ENCODE peak calls at places on chromosomes 7 and 10, in ten cellular contexts. D is AG04449; G is IMR-90; N is CD4-positive, alpha-beta T cell; V is fibroblast of the aortic adventitia; Q is brain microvascular endothelial cell; H is GM23338; S is HL-60; A is upper lobe of left lung; K is esophagus squamous epithelium. Y is an unnamed sample.

GRCh38 chr7:95996886-95997285 is 224.5 kb downstream of the DYNC1I1 start:
- DNase-seq in D (no peak), G (no peak), N (no peak), V (no peak), Q (no peak), H (no peak), S (no peak), A (no peak), K (no peak), Y (no peak)

GRCh38 chr7:1021366-1021765 is 23.0 kb upstream of the GPR146 start:
- DNase-seq in D (no peak), G (no peak), N (no peak), V (no peak), Q (no peak), H (no peak), S (no peak), A (no peak), K (no peak), Y (no peak)

GRCh38 chr10:68446179-68446578 is 25.6 kb downstream of the DNA2 start:
- DNase-seq in D (no peak), G (no peak), N (no peak), V (no peak), Q (no peak), H (no peak), S (no peak), A (no peak), K (no peak), Y (no peak)

GRCh38 chr7:70997275-70997674 is 134.7 kb upstream of the GALNT17 start:
- DNase-seq in D (no peak), G (no peak), N (no peak), V (no peak), Q (no peak), H (no peak), S (no peak), A (no peak), K (no peak), Y (no peak)

GRCh38 chr7:49927581-49927980 is 154.1 kb downstream of the VWC2 start:
- DNase-seq in D (no peak), G (no peak), N (no peak), V (no peak), Q (no peak), H (no peak), S (no peak), A (no peak), K (no peak), Y (no peak)

GRCh38 chr7:2627258-2628136 is 4.3 kb upstream of the TTYH3 start:
- DNase-seq in D (no peak), G (no peak), N (no peak), V (no peak), Q (no peak), H (no peak), S (no peak), A (peak; percentile 2), K (no peak), Y (no peak)

GRCh38 chr7:266851-267840 is 22.8 kb upstream of the FOXL3 start:
- DNase-seq in D (no peak), G (no peak), N (no peak), V (no peak), Q (no peak), H (peak; percentile 71), S (no peak), A (peak; percentile 86), K (no peak), Y (no peak)

GRCh38 chr7:45649560-45650346 is 75.6 kb downstream of the ADCY1 start:
- DNase-seq in D (no peak), G (no peak), N (no peak), V (no peak), Q (no peak), H (no peak), S (no peak), A (no peak), K (no peak), Y (no peak)

GRCh38 chr10:29736325-29737208 is 101.8 kb upstream of the SVIL start:
- DNase-seq in D (no peak), G (peak; percentile 55), N (peak; percentile 11), V (peak; percentile 56), Q (peak; percentile 27), H (peak; percentile 72), S (peak; percentile 17), A (peak; percentile 95), K (no peak), Y (peak; percentile 73)

GRCh38 chr7:7867835-7868234 is 100.8 kb upstream of the GLCCI1 start:
- DNase-seq in D (no peak), G (no peak), N (no peak), V (no peak), Q (no peak), H (no peak), S (peak; percentile 52), A (no peak), K (no peak), Y (no peak)

GRCh38 chr10:14396441-14397048 is 65.8 kb upstream of the FRMD4A start:
- DNase-seq in D (no peak), G (no peak), N (no peak), V (peak; percentile 71), Q (peak; percentile 62), H (peak; percentile 50), S (no peak), A (no peak), K (no peak), Y (no peak)

GRCh38 chr7:16466087-16466472 is 542 bp upstream of the SOSTDC1 start:
- DNase-seq in D (no peak), G (no peak), N (no peak), V (no peak), Q (no peak), H (no peak), S (no peak), A (no peak), K (no peak), Y (no peak)
- TF ChIP-seq CTCF in D (no peak), G (no peak), N (no peak), V (no peak), Q (no peak), H (no peak), S (no peak), A (no peak), K (no peak), Y (no peak)

DNA sequence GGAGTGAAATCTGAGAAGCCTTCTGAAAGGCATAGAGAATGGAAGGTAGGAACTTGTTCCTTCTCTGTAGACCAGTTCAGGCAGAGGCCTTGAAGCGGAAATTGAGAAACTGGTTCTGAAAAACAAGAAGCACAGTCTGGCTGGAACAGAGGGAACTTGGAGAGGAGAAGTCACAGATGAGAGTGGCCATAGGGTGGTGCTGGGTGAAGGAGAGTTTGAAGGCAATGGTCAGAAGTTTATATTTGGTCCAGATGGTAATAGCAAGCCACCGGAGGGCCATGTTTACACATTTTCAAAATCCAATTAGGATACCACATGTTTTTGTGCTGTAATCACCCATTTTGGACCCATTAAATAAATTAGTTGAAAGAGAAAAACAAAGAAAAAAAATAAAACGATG is 692.5 kb downstream of the INHBA start:
- DNase-seq in D (no peak), G (peak; percentile 10), N (no peak), V (peak; percentile 49), Q (no peak), H (no peak), S (peak; percentile 70), A (no peak), K (no peak), Y (no peak)
- TF ChIP-seq CTCF in D (no peak), G (no peak), N (no peak), V (peak; percentile 20), Q (peak; percentile 5), H (no peak), S (no peak), A (no peak), K (no peak), Y (no peak)

GRCh38 chr7:131581241-131582157 is 25.1 kb upstream of the PODXL start:
- DNase-seq in D (no peak), G (no peak), N (no peak), V (no peak), Q (no peak), H (peak; percentile 47), S (no peak), A (peak; percentile 66), K (no peak), Y (no peak)
- TF ChIP-seq CTCF in D (no peak), G (no peak), N (no peak), V (peak; percentile 7), Q (peak; percentile 37), H (peak; percentile 24), S (no peak), A (no peak), K (no peak), Y (no peak)

DNA sequence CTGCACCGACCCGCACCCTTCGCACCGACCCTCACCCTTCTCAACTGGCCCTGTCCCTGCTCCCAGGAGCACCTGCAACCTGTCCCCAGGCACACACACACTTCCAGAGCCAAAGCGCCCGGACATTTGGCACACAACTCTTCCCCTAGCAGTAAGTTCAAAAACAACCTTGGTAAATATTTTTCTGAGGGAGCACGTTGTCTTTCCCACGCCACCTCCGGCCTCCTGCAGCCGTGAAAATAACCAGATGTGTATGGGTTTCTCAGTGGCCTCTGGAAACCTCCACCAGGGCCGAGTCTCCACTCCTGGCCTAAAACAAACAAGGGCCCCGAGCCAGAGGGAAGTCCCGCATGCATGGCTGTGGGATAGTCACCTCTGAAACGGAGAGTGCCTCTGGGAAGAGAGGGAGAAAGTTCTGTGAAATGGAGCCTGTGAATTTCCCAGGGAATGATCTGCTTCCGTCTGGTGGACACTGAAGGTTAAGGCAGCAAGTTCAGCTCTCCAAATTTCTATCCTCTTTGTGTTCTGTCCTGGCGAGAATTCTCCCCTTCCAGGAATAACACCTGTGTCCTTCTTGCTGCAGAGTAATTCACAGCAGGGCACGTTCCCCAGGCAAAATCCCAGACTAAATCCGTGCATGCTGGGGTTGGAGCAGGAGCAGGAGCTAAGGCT is 15.8 kb downstream of the PODXL start:
- DNase-seq in D (no peak), G (no peak), N (no peak), V (no peak), Q (no peak), H (no peak), S (no peak), A (no peak), K (no peak), Y (no peak)
- TF ChIP-seq CTCF in D (no peak), G (no peak), N (no peak), V (peak; percentile 34), Q (peak; percentile 44), H (no peak), S (no peak), A (no peak), K (no peak), Y (no peak)